ENCODE peak calls at places on chromosome 11, in seven cellular contexts. H, L, I, R, J, B and A are unnamed samples.

GRCh38 chr11:71496421-71496820 is 30.6 kb upstream of the KRTAP5-7 start:
- DNase-seq in B (no peak), R (no peak), J (no peak), I (no peak), H (no peak), L (no peak), A (no peak)

GRCh38 chr11:76151561-76152085 is 54.7 kb downstream of the WNT11 start:
- DNase-seq in B (no peak), I (no peak), J (no peak), L (no peak), R (peak; percentile 12), H (no peak), A (no peak)

GRCh38 chr11:16096336-16096735 is 260.0 kb downstream of the SOX6 start:
- DNase-seq in J (peak; percentile 22), R (no peak), I (no peak), H (peak; percentile 20), B (no peak), L (peak; percentile 50), A (no peak)

GRCh38 chr11:112294688-112295340 is 34.2 kb upstream of the PLET1 start:
- DNase-seq in R (no peak), L (peak; percentile 62), J (no peak), B (no peak), H (no peak), I (no peak), A (no peak)

GRCh38 chr11:115872418-115872817 is 368.2 kb upstream of the CADM1 start:
- DNase-seq in R (no peak), J (no peak), H (no peak), I (no peak), L (no peak), B (no peak), A (no peak)

GRCh38 chr11:10309163-10310093 is 4.6 kb downstream of the ADM start:
- DNase-seq in L (peak; percentile 68), H (peak; percentile 64), R (peak; percentile 43), I (peak; percentile 32), J (peak; percentile 83), B (no peak), A (no peak)

GRCh38 chr11:73652856-73653559 is 6.6 kb downstream of the PLEKHB1 start:
- DNase-seq in I (no peak), L (no peak), R (no peak), H (no peak), J (no peak), B (no peak), A (no peak)

GRCh38 chr11:121652982-121653381 is 200.2 kb upstream of the SORL1-AS1 start:
- DNase-seq in J (peak; percentile 40), H (no peak), I (peak; percentile 76), B (no peak), R (no peak), L (peak; percentile 38), A (no peak)

GRCh38 chr11:61071208-61071681 is 31.0 kb upstream of the CD5 start:
- DNase-seq in I (no peak), H (no peak), L (no peak), J (no peak), B (no peak), R (no peak), A (peak; percentile 70)

GRCh38 chr11:35981581-35981980 is 37.7 kb downstream of the LDLRAD3 start:
- DNase-seq in I (no peak), J (no peak), L (no peak), H (no peak), B (no peak), R (no peak), A (no peak)

GRCh38 chr11:119700536-119701346 is 28.3 kb downstream of the NECTIN1 start:
- DNase-seq in J (no peak), I (no peak), L (no peak), R (no peak), B (no peak), H (peak; percentile 61), A (no peak)

GRCh38 chr11:73521621-73522020 is 76.3 kb downstream of the FAM168A start:
- DNase-seq in I (no peak), L (peak; percentile 61), R (no peak), H (no peak), J (peak; percentile 60), B (no peak), A (no peak)

GRCh38 chr11:120516461-120517389 is 5.2 kb downstream of the GRIK4 start:
- DNase-seq in I (no peak), R (no peak), H (no peak), J (no peak), B (no peak), L (no peak), A (no peak)

GRCh38 chr11:7604331-7604973 is 68.8 kb downstream of the CYB5R2 start:
- DNase-seq in I (no peak), B (no peak), L (no peak), H (no peak), J (no peak), R (no peak), A (no peak)

GRCh38 chr11:121318848-121319834 is 26.6 kb downstream of the SC5D start:
- DNase-seq in R (peak; percentile 21), I (peak; percentile 69), B (no peak), L (peak; percentile 54), H (peak; percentile 59), J (peak; percentile 41), A (no peak)

GRCh38 chr11:73152086-73152853 is 10.2 kb upstream of the FCHSD2 start:
- DNase-seq in B (no peak), J (no peak), L (no peak), I (no peak), R (no peak), H (no peak), A (no peak)

GRCh38 chr11:72984448-72985077 is 157.6 kb downstream of the FCHSD2 start:
- DNase-seq in L (no peak), H (no peak), B (no peak), R (no peak), J (no peak), I (no peak), A (no peak)

GRCh38 chr11:17923213-17923612 is 89.6 kb downstream of the SERGEF start:
- DNase-seq in J (no peak), I (no peak), H (no peak), B (no peak), L (peak; percentile 40), R (no peak), A (no peak)

GRCh38 chr11:89487016-89487415 is 4.2 kb downstream of the NOX4 start:
- DNase-seq in I (no peak), J (peak; percentile 37), R (no peak), B (no peak), H (no peak), L (peak; percentile 71), A (no peak)

GRCh38 chr11:100639140-100639539 is 47.9 kb upstream of the ARHGAP42 start:
- DNase-seq in J (peak; percentile 69), B (no peak), L (peak; percentile 70), I (no peak), R (no peak), H (no peak), A (no peak)

GRCh38 chr11:134652586-134653255 is 240.7 kb upstream of the B3GAT1 start:
- DNase-seq in B (no peak), I (no peak), H (no peak), R (no peak), L (no peak), J (no peak), A (no peak)

GRCh38 chr11:86431258-86431657 is 56.6 kb downstream of the CCDC81 start:
- DNase-seq in R (no peak), B (no peak), J (no peak), I (no peak), L (no peak), H (no peak), A (peak; percentile 70)

DNA sequence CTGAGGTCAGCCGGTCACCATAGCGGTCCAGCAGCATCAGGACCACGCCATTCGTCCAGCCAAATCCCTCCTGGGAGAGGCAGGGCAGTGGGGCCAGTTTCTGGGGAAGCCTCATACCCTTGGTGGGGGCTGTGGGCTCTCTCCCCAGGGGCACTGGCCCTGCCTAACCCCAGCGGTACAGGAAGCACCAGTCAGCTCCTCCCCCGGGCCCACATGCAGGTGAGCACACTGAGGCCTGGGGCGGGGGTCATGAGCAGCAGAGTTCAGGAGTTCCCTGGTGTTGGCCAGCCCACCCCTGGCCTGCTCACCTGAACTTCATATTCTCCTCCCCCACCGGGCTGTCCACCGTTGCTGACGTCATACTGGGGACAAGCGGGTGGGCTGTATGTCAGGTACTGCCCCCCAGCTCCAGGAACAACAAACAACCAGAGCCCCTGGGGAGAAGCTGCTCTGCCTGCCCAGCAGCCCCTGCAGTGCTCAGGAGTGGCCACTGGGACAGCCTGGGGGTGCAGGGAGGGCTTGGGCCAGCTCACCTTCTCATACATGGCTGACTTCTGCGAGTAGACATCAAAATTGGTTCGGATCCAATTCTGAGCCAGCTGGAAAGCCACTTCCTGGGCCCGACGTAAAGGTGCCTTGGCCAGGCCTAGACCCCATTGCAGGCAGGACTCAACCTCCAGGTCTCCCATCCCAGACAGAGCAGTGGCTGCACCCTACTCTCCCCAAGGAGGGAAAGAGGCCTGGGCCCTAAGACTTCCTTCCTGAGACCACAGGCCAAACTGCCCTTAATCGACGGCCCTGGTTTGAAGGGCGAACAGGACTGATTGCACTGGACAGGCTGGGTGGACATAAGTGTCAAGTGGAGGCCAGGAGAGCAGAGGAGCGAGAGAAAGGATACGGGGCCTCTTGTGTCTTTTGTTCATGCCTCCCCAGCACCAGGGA is 20.8 kb downstream of the TREH start:
- DNase-seq in B (no peak), L (peak; percentile 26), R (peak; percentile 39), I (peak; percentile 40), J (peak; percentile 25), H (peak; percentile 38), A (no peak)
- TF ChIP-seq CTCF in B (no peak), L (no peak), R (peak; percentile 12), I (no peak), J (peak; percentile 38), H (no peak), A (no peak)

GRCh38 chr11:25377466-25377865 is 880.6 kb downstream of the LUZP2 start:
- DNase-seq in L (no peak), J (no peak), R (no peak), H (no peak), I (no peak), B (no peak), A (no peak)
- TF ChIP-seq CTCF in L (no peak), J (no peak), R (no peak), H (no peak), I (no peak), B (no peak), A (no peak)

DNA sequence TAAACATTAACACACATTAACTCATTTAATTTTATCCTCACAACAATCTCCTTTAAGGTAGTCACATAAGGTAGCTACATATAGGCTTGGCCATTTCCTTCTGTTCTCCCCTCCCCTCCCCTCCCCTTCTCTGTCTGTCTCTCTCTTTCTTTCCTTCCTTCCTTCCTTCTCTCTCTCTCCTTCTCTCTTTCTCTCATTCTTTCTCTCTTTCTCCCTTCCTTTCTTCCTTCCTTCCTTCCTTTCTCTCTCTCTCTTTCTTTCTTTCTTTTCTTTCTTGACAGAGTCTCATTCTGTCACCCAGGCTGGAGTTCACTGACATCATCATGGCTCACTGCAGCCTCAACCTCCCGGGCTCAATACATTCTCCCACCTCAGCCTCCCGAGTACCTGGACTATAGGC is 22.3 kb upstream of the NUP160 start:
- DNase-seq in J (no peak), B (no peak), L (no peak), I (no peak), R (no peak), H (no peak), A (no peak)
- TF ChIP-seq CTCF in J (no peak), B (no peak), L (no peak), I (no peak), R (no peak), H (no peak), A (no peak)

DNA sequence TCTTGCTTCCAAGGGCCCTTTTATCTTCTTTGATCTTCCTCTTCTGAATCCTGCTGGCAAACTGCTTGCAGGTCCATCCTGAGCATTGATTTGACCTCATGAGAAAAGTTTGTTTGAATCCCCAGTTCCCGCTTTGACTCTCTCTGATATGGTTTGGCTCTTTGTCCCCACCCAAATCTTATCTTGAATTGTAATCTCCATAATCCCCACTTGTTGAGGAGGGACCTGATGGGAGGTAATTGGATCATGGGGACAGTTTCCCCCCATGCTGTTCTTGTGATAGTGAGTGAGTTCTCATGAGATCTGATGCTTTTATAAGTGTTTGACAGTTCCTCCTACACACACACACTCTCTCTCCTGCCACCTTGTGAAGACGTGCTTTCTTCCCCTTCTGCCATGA is 126.6 kb upstream of the ARHGAP20 start:
- DNase-seq in H (no peak), I (no peak), L (no peak), R (no peak), B (no peak), J (no peak), A (no peak)
- TF ChIP-seq CTCF in H (no peak), I (no peak), L (no peak), R (no peak), B (no peak), J (no peak), A (no peak)